ENCODE peak calls at places on chromosomes 1 and 21, in eight cellular contexts. U, V, M, A, J, D, T and Q are unnamed samples.

GRCh38 chr1:3038571-3039181 is 17.4 kb downstream of the ACTRT2 start:
- DNase-seq in D (no peak), A (no peak), U (no peak), T (peak), M (no peak), J (no peak), V (no peak), Q (no peak)

GRCh38 chr1:22619252-22619651 is 17.2 kb upstream of the C1QA start:
- DNase-seq in U (peak), M (no peak), T (no peak), A (no peak), D (no peak), V (peak), J (no peak), Q (no peak)

GRCh38 chr21:33196956-33197374 is 32.8 kb upstream of the IFNAR2 start:
- DNase-seq in T (no peak), U (peak), V (peak), D (peak), A (peak), J (peak), M (peak), Q (peak)

GRCh38 chr21:44898851-44899767 is 21.6 kb downstream of the ITGB2 start:
- DNase-seq in M (no peak), V (no peak), T (no peak), A (no peak), U (no peak), J (no peak), D (no peak), Q (no peak)

GRCh38 chr1:15345711-15346355 is 63.9 kb upstream of the EFHD2 start:
- DNase-seq in T (peak), A (peak), J (peak), V (no peak), M (peak), U (no peak), D (peak), Q (peak)

GRCh38 chr1:98651116-98651625 is 10.3 kb upstream of the SNX7 start:
- DNase-seq in M (no peak), V (no peak), U (peak), D (no peak), A (no peak), J (no peak), T (no peak), Q (no peak)

GRCh38 chr1:239456788-239457187 is 70.4 kb downstream of the CHRM3 start:
- DNase-seq in M (no peak), D (no peak), V (no peak), A (no peak), U (no peak), J (no peak), T (no peak), Q (no peak)

GRCh38 chr1:180928272-180929230 is 15.9 kb downstream of the KIAA1614 start:
- DNase-seq in J (no peak), M (no peak), D (no peak), U (peak), V (no peak), T (no peak), A (no peak), Q (no peak)

GRCh38 chr1:32874860-32875793 is 4.4 kb upstream of the FNDC5 start:
- DNase-seq in A (no peak), T (no peak), M (no peak), V (no peak), J (no peak), D (no peak), U (no peak), Q (no peak)

GRCh38 chr1:23809751-23810171 is 9.2 kb upstream of the GALE start:
- DNase-seq in V (peak), M (peak), J (peak), D (peak), T (peak), U (peak), A (peak), Q (peak)

GRCh38 chr1:183327429-183328290 is 90.5 kb downstream of the NMNAT2 start:
- DNase-seq in M (no peak), D (no peak), A (no peak), U (no peak), T (peak), V (no peak), J (no peak), Q (peak)

GRCh38 chr1:201190005-201190404 is 619 bp upstream of the IGFN1 start:
- DNase-seq in T (no peak), V (no peak), M (no peak), U (no peak), J (no peak), A (no peak), D (no peak), Q (no peak)

GRCh38 chr1:156160744-156161181 is 7.4 kb downstream of the SEMA4A start:
- DNase-seq in D (peak), J (peak), V (no peak), M (peak), A (peak), T (peak), U (no peak), Q (peak)

GRCh38 chr1:37926061-37926924 is 20.6 kb downstream of the INPP5B start:
- DNase-seq in J (no peak), U (no peak), A (no peak), T (no peak), V (no peak), M (no peak), D (no peak), Q (no peak)

GRCh38 chr1:156807627-156808026 is 9.0 kb downstream of the SH2D2A start:
- DNase-seq in U (no peak), J (no peak), D (peak), V (peak), T (no peak), A (no peak), M (no peak), Q (no peak)

GRCh38 chr1:8603220-8603616 is 214.2 kb downstream of the RERE start:
- DNase-seq in A (no peak), J (no peak), V (no peak), D (no peak), U (peak), M (no peak), T (no peak), Q (no peak)